ENCODE peak calls at places on chromosomes 12 and 14, in four cellular contexts. Y is thoracic aorta, B is ovary, E is neural progenitor cell. V is an unnamed sample.

GRCh38 chr12:112557954-112558630 is 139.3 kb downstream of the PTPN11 start:
- DNase-seq in Y (no peak), B (no peak), E (peak; percentile 50), V (no peak)

GRCh38 chr14:63286071-63286470 is 32.7 kb downstream of the GPHB5 start:
- DNase-seq in E (no peak), B (no peak), Y (no peak), V (no peak)

GRCh38 chr12:119713551-119714031 is 45.7 kb downstream of the PRKAB1 start:
- DNase-seq in Y (no peak), B (no peak), E (no peak), V (no peak)

GRCh38 chr12:6549379-6550151 is 6.3 kb downstream of the IFFO1 start:
- DNase-seq in B (no peak), E (no peak), Y (no peak), V (no peak)

GRCh38 chr12:19382111-19382526 is 57.2 kb upstream of the AEBP2 start:
- DNase-seq in Y (no peak), E (peak; percentile 16), B (no peak), V (no peak)

GRCh38 chr12:93167841-93168492 is 209.8 kb upstream of the NUDT4 start:
- DNase-seq in B (no peak), E (peak; percentile 84), Y (no peak), V (no peak)

GRCh38 chr12:131126662-131127173 is 173.0 kb downstream of the ADGRD1 start:
- DNase-seq in Y (no peak), B (no peak), E (no peak), V (no peak)

GRCh38 chr12:120010661-120011230 is 21.7 kb downstream of the BICDL1 start:
- DNase-seq in B (no peak), E (no peak), Y (no peak), V (no peak)

GRCh38 chr14:102050625-102051024 is 36.2 kb downstream of the HSP90AA1 start:
- DNase-seq in B (peak; percentile 56), Y (no peak), E (peak; percentile 30), V (no peak)

GRCh38 chr14:99812096-99812750 is 19.0 kb downstream of the EML1 start:
- DNase-seq in E (peak; percentile 54), Y (no peak), B (no peak), V (no peak)

GRCh38 chr12:9651265-9651729 is 18.2 kb upstream of the CLEC2D start:
- DNase-seq in E (no peak), B (no peak), Y (no peak), V (no peak)

GRCh38 chr12:47740536-47741339 is 15.4 kb upstream of the ENDOU start:
- DNase-seq in Y (no peak), E (no peak), B (no peak), V (no peak)

GRCh38 chr14:20606190-20606901 is 15.2 kb upstream of the RNASE12 start:
- DNase-seq in Y (no peak), E (peak; percentile 78), B (no peak), V (no peak)

GRCh38 chr12:75964150-75964549 is 67.4 kb downstream of the PHLDA1 start:
- DNase-seq in E (no peak), B (no peak), Y (no peak), V (peak; percentile 25)

GRCh38 chr12:19299765-19300164 is 139.5 kb upstream of the AEBP2 start:
- DNase-seq in Y (no peak), E (no peak), B (no peak), V (no peak)

GRCh38 chr12:128761305-128761880 is 62.4 kb downstream of the SLC15A4 start:
- DNase-seq in Y (no peak), E (no peak), B (no peak), V (no peak)

GRCh38 chr12:98754095-98754494 is 109.0 kb downstream of the APAF1 start:
- DNase-seq in E (no peak), B (no peak), Y (no peak), V (no peak)

GRCh38 chr14:95311752-95312151 is 8.0 kb downstream of the CLMN start:
- DNase-seq in Y (no peak), B (no peak), E (no peak), V (no peak)

GRCh38 chr12:68423175-68423574 is 91.0 kb upstream of the MDM1 start:
- DNase-seq in Y (no peak), E (no peak), B (no peak), V (no peak)

GRCh38 chr12:6987956-6988573 is 17.4 kb downstream of the EMG1 start:
- DNase-seq in E (no peak), B (no peak), Y (no peak), V (no peak)

GRCh38 chr12:7376196-7376595 is 67.8 kb downstream of the CD163L1 start:
- DNase-seq in B (no peak), E (no peak), Y (no peak), V (no peak)

GRCh38 chr12:123150273-123150803 is 552 bp downstream of the PITPNM2 start:
- DNase-seq in Y (no peak), B (peak; percentile 68), E (peak; percentile 16), V (peak; percentile 55)

GRCh38 chr12:42617622-42618021 is 28.1 kb upstream of the PRICKLE1 start:
- DNase-seq in E (no peak), B (no peak), Y (no peak), V (no peak)

GRCh38 chr12:120230974-120231315 is 30.0 kb upstream of the RPLP0 start:
- DNase-seq in E (no peak), B (no peak), Y (no peak), V (no peak)

GRCh38 chr14:88482524-88482923 is 72.3 kb downstream of the PTPN21 start:
- DNase-seq in B (no peak), E (no peak), Y (no peak), V (no peak)

GRCh38 chr12:49094104-49094948 is at the start of gene DHH:
- DNase-seq in Y (no peak), B (peak; percentile 43), E (peak; percentile 83), V (peak; percentile 43)

GRCh38 chr12:102095677-102096263 is 24.1 kb downstream of the NUP37 start:
- DNase-seq in B (no peak), E (peak; percentile 5), Y (no peak), V (no peak)

GRCh38 chr14:24051162-24051788 is 534 bp upstream of the CARMIL3 start:
- DNase-seq in Y (no peak), B (peak; percentile 21), E (no peak), V (no peak)

GRCh38 chr12:97756066-97756701 is 293.6 kb downstream of the RMST start:
- DNase-seq in E (no peak), B (no peak), Y (no peak), V (no peak)

GRCh38 chr14:65840786-65841185 is 428.3 kb downstream of the FUT8 start:
- DNase-seq in Y (no peak), E (no peak), B (no peak), V (no peak)

GRCh38 chr14:61526405-61527312 is 168.7 kb upstream of the HIF1A start:
- DNase-seq in E (no peak), B (no peak), Y (no peak), V (peak; percentile 59)

GRCh38 chr12:12008931-12009611 is 61.7 kb upstream of the BCL2L14 start:
- DNase-seq in Y (no peak), E (peak; percentile 90), B (no peak), V (no peak)

GRCh38 chr12:95416111-95416636 is 57.8 kb upstream of the METAP2 start:
- DNase-seq in E (no peak), Y (no peak), B (no peak), V (no peak)

GRCh38 chr12:95415451-95415850 is 58.5 kb upstream of the METAP2 start:
- DNase-seq in B (no peak), E (no peak), Y (no peak), V (no peak)

GRCh38 chr12:95413576-95413975 is 60.4 kb upstream of the METAP2 start:
- DNase-seq in B (no peak), E (no peak), Y (no peak), V (no peak)

GRCh38 chr12:95418142-95418541 is 55.8 kb upstream of the METAP2 start:
- DNase-seq in B (no peak), Y (no peak), E (no peak), V (no peak)

DNA sequence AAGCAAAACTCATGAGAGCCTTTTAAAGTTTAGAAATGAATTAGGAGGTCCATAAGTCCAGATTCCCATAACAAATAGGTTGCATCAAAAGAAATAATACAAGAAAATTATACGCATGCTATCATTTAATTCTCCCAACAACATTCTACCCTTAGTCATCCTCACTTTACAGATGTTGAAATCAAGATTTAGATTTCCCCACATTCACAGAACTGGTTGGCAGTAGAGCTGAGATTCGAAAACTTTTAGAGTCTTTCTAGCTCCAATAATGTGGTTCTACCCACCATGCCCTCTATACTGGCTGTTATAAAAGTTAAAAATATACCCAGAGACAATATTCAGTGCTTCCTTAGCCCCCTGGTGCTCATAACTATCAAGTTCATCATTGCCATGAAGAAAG is 56.6 kb upstream of the METAP2 start:
- DNase-seq in B (no peak), Y (no peak), E (no peak), V (no peak)
- TF ChIP-seq CTCF in B (no peak), Y (no peak), E (no peak), V (no peak)

DNA sequence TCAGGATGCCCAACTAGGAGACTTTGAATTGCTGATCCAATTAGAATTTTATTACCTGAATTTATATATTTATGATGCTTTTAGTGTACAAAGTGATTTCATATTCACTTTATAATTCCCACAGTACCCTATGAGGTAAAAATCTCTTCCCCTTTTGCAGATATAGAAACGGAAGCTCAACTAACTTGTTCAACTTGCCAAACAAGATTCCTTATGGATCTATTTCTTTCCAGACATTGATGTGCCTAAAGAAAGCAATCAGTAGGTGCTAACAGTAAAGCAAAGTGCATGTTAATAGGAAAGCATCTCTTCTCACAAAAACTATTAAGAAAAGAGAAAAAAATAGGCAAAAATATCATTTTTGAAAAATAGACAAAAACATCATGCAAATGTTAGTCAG is 65.9 kb upstream of the PPP1R12A start:
- DNase-seq in Y (no peak), E (no peak), B (no peak), V (no peak)
- H3K36me3 ChIP-seq in Y (no peaks in the 10 kb centered on the region), E (no peaks in the 10 kb centered on the region), B (no peaks in the 10 kb centered on the region), V (no peaks in the 10 kb centered on the region)

GRCh38 chr12:124774054-124774461 is 89.6 kb downstream of the SCARB1 start:
- DNase-seq in E (no peak), Y (no peak), B (no peak), V (no peak)
- TF ChIP-seq CTCF in E (no peak), Y (no peak), B (no peak), V (no peak)

DNA sequence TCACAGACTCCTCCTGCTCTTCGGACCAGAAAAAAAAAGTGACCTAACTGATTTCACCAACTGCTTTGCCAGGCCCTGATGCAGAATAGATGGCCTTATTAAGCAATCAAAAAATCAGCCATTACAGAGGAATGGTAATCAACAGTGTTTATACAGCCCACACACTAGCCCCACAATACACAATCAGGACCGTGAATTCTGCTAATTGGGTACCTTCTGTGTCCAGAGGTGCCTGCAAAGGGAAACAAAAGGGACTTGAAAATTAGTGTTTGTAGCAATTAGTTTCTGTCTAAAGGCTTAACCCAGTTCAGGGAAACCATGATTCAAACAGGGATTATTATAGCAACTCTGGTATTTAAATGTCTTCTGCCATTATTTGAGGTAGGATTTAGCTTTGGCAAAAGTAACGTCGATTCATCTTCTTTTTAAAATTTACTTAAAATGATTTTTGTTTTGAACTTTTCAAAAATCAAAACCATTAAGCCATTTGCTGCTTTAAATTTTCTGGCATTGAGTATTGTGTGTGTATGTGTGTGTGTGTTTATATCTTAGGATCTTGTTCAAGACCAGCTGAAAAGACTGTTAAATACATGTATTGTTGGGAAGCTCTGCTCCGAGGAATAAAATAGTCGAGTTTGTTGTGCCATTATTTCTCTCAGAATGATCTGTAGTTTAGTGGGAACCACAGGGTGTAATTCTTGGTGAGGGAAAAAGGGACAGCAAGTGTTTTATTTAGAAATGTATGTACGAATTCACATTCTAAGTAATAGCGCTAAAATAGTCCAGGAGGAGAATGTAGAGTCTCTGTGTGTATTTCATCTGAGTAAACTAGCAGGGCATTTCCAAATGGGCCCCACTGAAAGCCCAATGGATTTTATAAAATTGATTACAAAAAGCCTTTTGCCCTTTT is 156.1 kb downstream of the PTCSC3 start:
- DNase-seq in Y (no peak), B (no peak), E (peak; percentile 73), V (no peak)
- H3K36me3 ChIP-seq in Y (no peaks in the 10 kb centered on the region), B (no peaks in the 10 kb centered on the region), E (no peaks in the 10 kb centered on the region), V (no peaks in the 10 kb centered on the region)